ENCODE peak calls at places on chromosomes 11 and 22, in eight cellular contexts. P, G, F, H, W, N, U and J are unnamed samples.

GRCh38 chr11:123478352-123478986 is 48.4 kb downstream of the GRAMD1B start:
- DNase-seq in G (peak), F (peak), N (peak), H (no peak), P (peak), W (peak), U (peak), J (peak)

GRCh38 chr11:74282863-74283484 is 28.5 kb downstream of the P4HA3 start:
- DNase-seq in G (no peak), U (no peak), W (no peak), N (no peak), H (no peak), P (peak), F (no peak), J (no peak)

GRCh38 chr11:126561327-126561893 is 205.9 kb downstream of the ST3GAL4 start:
- DNase-seq in H (no peak), F (peak), G (no peak), W (peak), U (peak), N (no peak), P (peak), J (no peak)

GRCh38 chr11:76288166-76288978 is 82.1 kb upstream of the WNT11 start:
- DNase-seq in F (peak), U (no peak), G (peak), H (peak), W (no peak), N (no peak), P (no peak), J (peak)

GRCh38 chr11:16572946-16573345 is 165.5 kb upstream of the C11orf58 start:
- DNase-seq in P (no peak), N (no peak), W (no peak), U (no peak), G (no peak), F (no peak), H (no peak), J (no peak)

GRCh38 chr22:37601203-37601539 is 7.5 kb upstream of the GGA1 start:
- DNase-seq in U (no peak), N (no peak), F (no peak), P (no peak), H (no peak), G (no peak), W (no peak), J (no peak)

GRCh38 chr11:100981196-100981824 is 148.3 kb downstream of the PGR start:
- DNase-seq in N (no peak), F (no peak), W (no peak), H (no peak), G (no peak), P (no peak), U (no peak), J (no peak)

GRCh38 chr22:22039286-22040074 is 56.9 kb upstream of the TOP3B start:
- DNase-seq in P (no peak), W (no peak), H (no peak), N (no peak), G (no peak), F (no peak), U (no peak), J (no peak)

GRCh38 chr22:38454361-38455062 is 487 bp downstream of the KCNJ4 start:
- DNase-seq in H (peak), G (no peak), W (no peak), P (no peak), U (no peak), N (no peak), F (peak), J (peak)